ENCODE peak calls at places on chromosomes 4 and X, in five cellular contexts. One of them, this sample, is unnamed.

GRCh38 chrX:53086464-53086863 is 4.3 kb downstream of the TSPYL2 start:
- DNase-seq in EH: no peak
- DNase-seq in neuronal stem cell: no peak
- DNase-seq in B cell: no peak
- DNase-seq in activated T-cell treated with anti-CD3 and anti-CD28 coated beads, Interleukin-2, amount 50 U/mL, for 4 hours: no peak
- DNase-seq in this sample: no peak

GRCh38 chr4:31045724-31046318 is 325.7 kb downstream of the PCDH7 start:
- DNase-seq in EH: no peak
- DNase-seq in neuronal stem cell: no peak
- DNase-seq in activated T-cell treated with anti-CD3 and anti-CD28 coated beads, Interleukin-2, amount 50 U/mL, for 4 hours: no peak
- DNase-seq in B cell: no peak
- DNase-seq in this sample: no peak

GRCh38 chr4:129545599-129546278 is 449.8 kb downstream of the C4orf33 start:
- DNase-seq in B cell: no peak
- DNase-seq in EH: no peak
- DNase-seq in neuronal stem cell: no peak
- DNase-seq in activated T-cell treated with anti-CD3 and anti-CD28 coated beads, Interleukin-2, amount 50 U/mL, for 4 hours: no peak
- DNase-seq in this sample: no peak

GRCh38 chr4:14744346-14744745 is 257.9 kb upstream of the CPEB2 start:
- DNase-seq in activated T-cell treated with anti-CD3 and anti-CD28 coated beads, Interleukin-2, amount 50 U/mL, for 4 hours: no peak
- DNase-seq in B cell: no peak
- DNase-seq in EH: no peak
- DNase-seq in neuronal stem cell: no peak
- DNase-seq in this sample: no peak

GRCh38 chr4:168831585-168831918 is 178.5 kb downstream of the CBR4 start:
- DNase-seq in B cell: no peak
- DNase-seq in neuronal stem cell: no peak
- DNase-seq in activated T-cell treated with anti-CD3 and anti-CD28 coated beads, Interleukin-2, amount 50 U/mL, for 4 hours: no peak
- DNase-seq in EH: no peak
- DNase-seq in this sample: no peak

GRCh38 chr4:57719451-57719850 is 609.3 kb upstream of the IGFBP7 start:
- DNase-seq in activated T-cell treated with anti-CD3 and anti-CD28 coated beads, Interleukin-2, amount 50 U/mL, for 4 hours: no peak
- DNase-seq in EH: no peak
- DNase-seq in neuronal stem cell: no peak
- DNase-seq in B cell: no peak
- DNase-seq in this sample: no peak

GRCh38 chr4:111945014-111945413 is 200.2 kb upstream of the FAM241A start:
- DNase-seq in neuronal stem cell: no peak
- DNase-seq in B cell: no peak
- DNase-seq in activated T-cell treated with anti-CD3 and anti-CD28 coated beads, Interleukin-2, amount 50 U/mL, for 4 hours: no peak
- DNase-seq in EH: peak; percentile 33
- DNase-seq in this sample: no peak

GRCh38 chrX:8914636-8915035 is 113.5 kb upstream of the FAM9A start:
- DNase-seq in neuronal stem cell: no peak
- DNase-seq in EH: no peak
- DNase-seq in activated T-cell treated with anti-CD3 and anti-CD28 coated beads, Interleukin-2, amount 50 U/mL, for 4 hours: no peak
- DNase-seq in B cell: no peak
- DNase-seq in this sample: no peak

GRCh38 chr4:68348577-68348976 is 1.3 kb downstream of the YTHDC1 start:
- DNase-seq in EH: no peak
- DNase-seq in B cell: no peak
- DNase-seq in neuronal stem cell: no peak
- DNase-seq in activated T-cell treated with anti-CD3 and anti-CD28 coated beads, Interleukin-2, amount 50 U/mL, for 4 hours: no peak
- DNase-seq in this sample: no peak

GRCh38 chr4:173379929-173380328 is 9.2 kb downstream of the SAP30 start:
- DNase-seq in B cell: no peak
- DNase-seq in neuronal stem cell: no peak
- DNase-seq in EH: no peak
- DNase-seq in activated T-cell treated with anti-CD3 and anti-CD28 coated beads, Interleukin-2, amount 50 U/mL, for 4 hours: no peak
- DNase-seq in this sample: no peak

GRCh38 chrX:39439910-39440733 is 638.9 kb downstream of the MID1IP1 start:
- DNase-seq in EH: no peak
- DNase-seq in activated T-cell treated with anti-CD3 and anti-CD28 coated beads, Interleukin-2, amount 50 U/mL, for 4 hours: no peak
- DNase-seq in neuronal stem cell: no peak
- DNase-seq in B cell: peak; percentile 55
- DNase-seq in this sample: peak; percentile 38

GRCh38 chr4:53545942-53546581 is 45.2 kb downstream of the LNX1 start:
- DNase-seq in neuronal stem cell: no peak
- DNase-seq in EH: no peak
- DNase-seq in B cell: no peak
- DNase-seq in activated T-cell treated with anti-CD3 and anti-CD28 coated beads, Interleukin-2, amount 50 U/mL, for 4 hours: no peak
- DNase-seq in this sample: no peak